ENCODE peak calls at places on chromosomes 1 and 21, in seven cellular contexts. Q is cardiac muscle cell; U is osteocyte; W is stimulated activated CD4-positive, alpha-beta T cell treated with anti-CD3 and anti-CD28 coated beads, Interleukin-1b, Interleukin-23, amount 100 ng/mL, for 4 hours; R is heart right ventricle; A is activated T-helper 1 cell treated with anti-CD3 and anti-CD28 coated beads, Interleukin-2, amount 50 U/mL, for 16 hours; C is left colon. I is an unnamed sample.

GRCh38 chr1:37006132-37006868 is 28.0 kb downstream of the GRIK3 start:
- DNase-seq in R (peak; percentile 28), Q (no peak), W (no peak), C (no peak), A (no peak), U (no peak), I (no peak)

GRCh38 chr1:174022080-174022975 is at the start of gene RC3H1:
- DNase-seq in A (peak; percentile 80), U (peak; percentile 91), C (peak; percentile 92), R (peak; percentile 94), Q (peak; percentile 92), W (peak; percentile 83), I (peak; percentile 95)

GRCh38 chr21:35404247-35404646 is 355.1 kb upstream of the RUNX1 start:
- DNase-seq in Q (no peak), A (no peak), C (no peak), R (no peak), U (no peak), W (no peak), I (no peak)

GRCh38 chr21:41755934-41756773 is 10.7 kb downstream of the RIPK4 start:
- DNase-seq in A (no peak), C (no peak), R (no peak), W (no peak), Q (no peak), U (no peak), I (no peak)

GRCh38 chr1:85295006-85295431 is 18.6 kb upstream of the BCL10 start:
- DNase-seq in W (no peak), R (no peak), C (no peak), U (no peak), A (no peak), Q (no peak), I (no peak)

GRCh38 chr1:234509457-234510328 is 30.7 kb upstream of the TARBP1 start:
- DNase-seq in C (no peak), R (no peak), Q (no peak), A (no peak), U (no peak), W (no peak), I (peak; percentile 55)

GRCh38 chr1:154607084-154607747 is 770 bp downstream of the ADAR start:
- DNase-seq in Q (no peak), U (no peak), C (no peak), R (no peak), A (no peak), W (no peak), I (no peak)

GRCh38 chr1:84345220-84345619 is 43.7 kb downstream of the SAMD13 start:
- DNase-seq in Q (no peak), R (no peak), W (no peak), A (no peak), U (no peak), C (no peak), I (no peak)

GRCh38 chr1:58971629-58972140 is 187.8 kb upstream of the JUN start:
- DNase-seq in R (no peak), C (no peak), W (no peak), Q (no peak), A (no peak), U (no peak), I (no peak)

GRCh38 chr1:111441573-111442192 is 7.4 kb downstream of the WDR77 start:
- DNase-seq in C (no peak), R (no peak), A (peak; percentile 56), U (no peak), Q (peak; percentile 68), W (peak; percentile 44), I (no peak)

GRCh38 chr1:237004116-237004515 is at the start of gene MT1HL1:
- DNase-seq in Q (no peak), A (no peak), R (no peak), U (no peak), W (no peak), C (no peak), I (no peak)

GRCh38 chr1:42876009-42876408 is 29.6 kb downstream of the ZNF691 start:
- DNase-seq in R (no peak), Q (no peak), C (no peak), W (no peak), U (no peak), A (no peak), I (no peak)

GRCh38 chr1:115193429-115193828 is 104.1 kb upstream of the TSPAN2 start:
- DNase-seq in R (no peak), U (no peak), C (no peak), A (no peak), Q (no peak), W (no peak), I (no peak)

GRCh38 chr1:48236716-48237470 is 14.4 kb downstream of the SLC5A9 start:
- DNase-seq in W (no peak), Q (peak; percentile 35), A (no peak), C (no peak), R (no peak), U (peak; percentile 51), I (no peak)

GRCh38 chr1:234906654-234907053 is 222.0 kb downstream of the TOMM20 start:
- DNase-seq in C (no peak), U (no peak), Q (no peak), W (no peak), R (no peak), A (no peak), I (no peak)

GRCh38 chr1:208149776-208150514 is 94.2 kb downstream of the PLXNA2 start:
- DNase-seq in U (no peak), C (peak; percentile 76), Q (peak; percentile 40), R (peak; percentile 49), A (no peak), W (no peak), I (peak; percentile 59)

GRCh38 chr1:151537112-151537511 is 3.0 kb upstream of the TUFT1 start:
- DNase-seq in Q (no peak), C (no peak), A (no peak), U (no peak), W (no peak), R (no peak), I (no peak)

GRCh38 chr21:16589499-16589898 is 859.7 kb downstream of the USP25 start:
- DNase-seq in W (no peak), Q (no peak), C (no peak), R (no peak), A (no peak), U (no peak), I (no peak)

GRCh38 chr21:44702973-44703730 is 6.2 kb downstream of the KRTAP10-12 start:
- DNase-seq in A (no peak), C (no peak), R (no peak), W (no peak), Q (no peak), U (peak; percentile 73), I (no peak)